ENCODE peak calls at places on chromosome 4, in nine cellular contexts. One of them, this sample, is unnamed.

GRCh38 chr4:6106156-6106555 is 87.9 kb upstream of the C4orf50 start:
- DNase-seq in fibroblast of mammary gland: no peak
- DNase-seq in NCI-H187: no peak
- DNase-seq in GM12865: no peak
- DNase-seq in GM13976: no peak
- DNase-seq in NAMALWA: no peak
- DNase-seq in heart right ventricle: no peak
- DNase-seq in GDM1: no peak
- DNase-seq in NCI-H460: no peak
- DNase-seq in this sample: no peak

GRCh38 chr4:78426972-78427371 is 124.6 kb upstream of the ANXA3 start:
- DNase-seq in fibroblast of mammary gland: no peak
- DNase-seq in NCI-H187: no peak
- DNase-seq in GM12865: no peak
- DNase-seq in GM13976: no peak
- DNase-seq in NAMALWA: no peak
- DNase-seq in heart right ventricle: no peak
- DNase-seq in GDM1: no peak
- DNase-seq in NCI-H460: no peak
- DNase-seq in this sample: no peak

GRCh38 chr4:73599182-73599581 is 21.1 kb downstream of the RASSF6 start:
- DNase-seq in fibroblast of mammary gland: peak
- DNase-seq in NCI-H187: no peak
- DNase-seq in GM12865: no peak
- DNase-seq in GM13976: no peak
- DNase-seq in NAMALWA: peak
- DNase-seq in heart right ventricle: no peak
- DNase-seq in GDM1: no peak
- DNase-seq in NCI-H460: peak
- DNase-seq in this sample: no peak

GRCh38 chr4:147749811-147750321 is 18.0 kb downstream of the ARHGAP10 start:
- DNase-seq in fibroblast of mammary gland: no peak
- DNase-seq in NCI-H187: peak
- DNase-seq in GM12865: peak
- DNase-seq in GM13976: peak
- DNase-seq in NAMALWA: no peak
- DNase-seq in heart right ventricle: no peak
- DNase-seq in GDM1: no peak
- DNase-seq in NCI-H460: no peak
- DNase-seq in this sample: no peak

GRCh38 chr4:6658635-6659075 is 18.2 kb downstream of the MRFAP1 start:
- DNase-seq in fibroblast of mammary gland: no peak
- DNase-seq in NCI-H187: no peak
- DNase-seq in GM12865: peak
- DNase-seq in GM13976: no peak
- DNase-seq in NAMALWA: no peak
- DNase-seq in heart right ventricle: peak
- DNase-seq in GDM1: no peak
- DNase-seq in NCI-H460: no peak
- DNase-seq in this sample: no peak

GRCh38 chr4:149980941-149981340 is 97.3 kb upstream of the DCLK2 start:
- DNase-seq in fibroblast of mammary gland: peak
- DNase-seq in NCI-H187: peak
- DNase-seq in GM12865: peak
- DNase-seq in GM13976: peak
- DNase-seq in NAMALWA: peak
- DNase-seq in heart right ventricle: no peak
- DNase-seq in GDM1: no peak
- DNase-seq in NCI-H460: peak
- DNase-seq in this sample: peak

GRCh38 chr4:154082760-154083530 is 294.1 kb upstream of the SFRP2 start:
- DNase-seq in fibroblast of mammary gland: peak
- DNase-seq in NCI-H187: no peak
- DNase-seq in GM12865: peak
- DNase-seq in GM13976: no peak
- DNase-seq in NAMALWA: peak
- DNase-seq in heart right ventricle: no peak
- DNase-seq in GDM1: no peak
- DNase-seq in NCI-H460: no peak
- DNase-seq in this sample: no peak

GRCh38 chr4:170088686-170089085 is 1.1 kb downstream of the AADAT start:
- DNase-seq in fibroblast of mammary gland: no peak
- DNase-seq in NCI-H187: no peak
- DNase-seq in GM12865: no peak
- DNase-seq in GM13976: no peak
- DNase-seq in NAMALWA: no peak
- DNase-seq in heart right ventricle: no peak
- DNase-seq in GDM1: no peak
- DNase-seq in NCI-H460: no peak
- DNase-seq in this sample: no peak

GRCh38 chr4:168514249-168514852 is 17.5 kb downstream of the PALLD start:
- DNase-seq in fibroblast of mammary gland: peak
- DNase-seq in NCI-H187: no peak
- DNase-seq in GM12865: peak
- DNase-seq in GM13976: peak
- DNase-seq in NAMALWA: peak
- DNase-seq in heart right ventricle: no peak
- DNase-seq in GDM1: no peak
- DNase-seq in NCI-H460: peak
- DNase-seq in this sample: peak